ENCODE peak calls at places on chromosomes 2 and 18, in ten cellular contexts. One of them, this sample, is unnamed.

GRCh38 chr2:49035477-49035876 is 118.8 kb downstream of the FSHR start:
- DNase-seq in activated B cell treated with CpG ODN at 0.5 μM for 24 hours: no peak
- DNase-seq in AG04450: no peak
- DNase-seq in endodermal cell: no peak
- DNase-seq in thyroid gland: no peak
- DNase-seq in fibroblast of mammary gland: no peak
- DNase-seq in tibial artery: no peak
- DNase-seq in OCI-LY7: no peak
- DNase-seq in astrocyte of the cerebellum: no peak
- DNase-seq in body of pancreas: no peak
- DNase-seq in this sample: no peak

GRCh38 chr2:42999391-42999811 is 207.0 kb upstream of the HAAO start:
- DNase-seq in body of pancreas: no peak
- DNase-seq in astrocyte of the cerebellum: no peak
- DNase-seq in fibroblast of mammary gland: no peak
- DNase-seq in tibial artery: peak
- DNase-seq in activated B cell treated with CpG ODN at 0.5 μM for 24 hours: no peak
- DNase-seq in AG04450: no peak
- DNase-seq in OCI-LY7: no peak
- DNase-seq in thyroid gland: no peak
- DNase-seq in endodermal cell: peak
- DNase-seq in this sample: no peak

GRCh38 chr2:109143214-109144187 is 14.5 kb downstream of the SH3RF3 start:
- DNase-seq in endodermal cell: no peak
- DNase-seq in thyroid gland: no peak
- DNase-seq in AG04450: no peak
- DNase-seq in tibial artery: peak
- DNase-seq in fibroblast of mammary gland: no peak
- DNase-seq in activated B cell treated with CpG ODN at 0.5 μM for 24 hours: no peak
- DNase-seq in astrocyte of the cerebellum: no peak
- DNase-seq in OCI-LY7: no peak
- DNase-seq in body of pancreas: no peak
- DNase-seq in this sample: no peak

GRCh38 chr2:2102870-2103269 is 228.2 kb downstream of the MYT1L start:
- DNase-seq in astrocyte of the cerebellum: no peak
- DNase-seq in body of pancreas: no peak
- DNase-seq in tibial artery: no peak
- DNase-seq in activated B cell treated with CpG ODN at 0.5 μM for 24 hours: no peak
- DNase-seq in fibroblast of mammary gland: no peak
- DNase-seq in OCI-LY7: no peak
- DNase-seq in endodermal cell: no peak
- DNase-seq in AG04450: no peak
- DNase-seq in thyroid gland: peak
- DNase-seq in this sample: no peak

GRCh38 chr2:63001576-63001975 is 49.1 kb upstream of the OTX1 start:
- DNase-seq in endodermal cell: no peak
- DNase-seq in body of pancreas: no peak
- DNase-seq in OCI-LY7: no peak
- DNase-seq in thyroid gland: no peak
- DNase-seq in fibroblast of mammary gland: no peak
- DNase-seq in astrocyte of the cerebellum: no peak
- DNase-seq in AG04450: no peak
- DNase-seq in tibial artery: no peak
- DNase-seq in activated B cell treated with CpG ODN at 0.5 μM for 24 hours: no peak
- DNase-seq in this sample: no peak

GRCh38 chr2:239882335-239882734 is 142.8 kb downstream of the NDUFA10 start:
- DNase-seq in astrocyte of the cerebellum: no peak
- DNase-seq in activated B cell treated with CpG ODN at 0.5 μM for 24 hours: no peak
- DNase-seq in fibroblast of mammary gland: peak
- DNase-seq in endodermal cell: peak
- DNase-seq in OCI-LY7: peak
- DNase-seq in body of pancreas: peak
- DNase-seq in tibial artery: peak
- DNase-seq in AG04450: no peak
- DNase-seq in thyroid gland: peak
- DNase-seq in this sample: peak

GRCh38 chr2:156437272-156437671 is 1.1 kb downstream of the GPD2 start:
- DNase-seq in astrocyte of the cerebellum: no peak
- DNase-seq in endodermal cell: no peak
- DNase-seq in AG04450: no peak
- DNase-seq in fibroblast of mammary gland: peak
- DNase-seq in activated B cell treated with CpG ODN at 0.5 μM for 24 hours: no peak
- DNase-seq in OCI-LY7: no peak
- DNase-seq in thyroid gland: peak
- DNase-seq in tibial artery: peak
- DNase-seq in body of pancreas: peak
- DNase-seq in this sample: no peak

GRCh38 chr2:197113221-197113831 is 186.8 kb upstream of the PGAP1 start:
- DNase-seq in activated B cell treated with CpG ODN at 0.5 μM for 24 hours: no peak
- DNase-seq in body of pancreas: no peak
- DNase-seq in tibial artery: no peak
- DNase-seq in fibroblast of mammary gland: peak
- DNase-seq in OCI-LY7: peak
- DNase-seq in AG04450: no peak
- DNase-seq in astrocyte of the cerebellum: no peak
- DNase-seq in thyroid gland: no peak
- DNase-seq in endodermal cell: no peak
- DNase-seq in this sample: no peak

GRCh38 chr2:23107341-23107941 is 277.5 kb upstream of the KLHL29 start:
- DNase-seq in fibroblast of mammary gland: no peak
- DNase-seq in thyroid gland: no peak
- DNase-seq in endodermal cell: no peak
- DNase-seq in activated B cell treated with CpG ODN at 0.5 μM for 24 hours: no peak
- DNase-seq in tibial artery: no peak
- DNase-seq in OCI-LY7: no peak
- DNase-seq in astrocyte of the cerebellum: no peak
- DNase-seq in AG04450: no peak
- DNase-seq in body of pancreas: no peak
- DNase-seq in this sample: no peak

GRCh38 chr18:80171190-80171872 is 62.3 kb downstream of the ADNP2 start:
- DNase-seq in tibial artery: no peak
- DNase-seq in AG04450: peak
- DNase-seq in fibroblast of mammary gland: peak
- DNase-seq in astrocyte of the cerebellum: no peak
- DNase-seq in activated B cell treated with CpG ODN at 0.5 μM for 24 hours: no peak
- DNase-seq in body of pancreas: peak
- DNase-seq in thyroid gland: peak
- DNase-seq in OCI-LY7: no peak
- DNase-seq in endodermal cell: peak
- DNase-seq in this sample: no peak

GRCh38 chr2:12538300-12538699 is 178.4 kb upstream of the TRIB2 start:
- DNase-seq in tibial artery: no peak
- DNase-seq in OCI-LY7: no peak
- DNase-seq in thyroid gland: no peak
- DNase-seq in activated B cell treated with CpG ODN at 0.5 μM for 24 hours: no peak
- DNase-seq in astrocyte of the cerebellum: no peak
- DNase-seq in endodermal cell: no peak
- DNase-seq in fibroblast of mammary gland: no peak
- DNase-seq in AG04450: no peak
- DNase-seq in body of pancreas: no peak
- DNase-seq in this sample: no peak

DNA sequence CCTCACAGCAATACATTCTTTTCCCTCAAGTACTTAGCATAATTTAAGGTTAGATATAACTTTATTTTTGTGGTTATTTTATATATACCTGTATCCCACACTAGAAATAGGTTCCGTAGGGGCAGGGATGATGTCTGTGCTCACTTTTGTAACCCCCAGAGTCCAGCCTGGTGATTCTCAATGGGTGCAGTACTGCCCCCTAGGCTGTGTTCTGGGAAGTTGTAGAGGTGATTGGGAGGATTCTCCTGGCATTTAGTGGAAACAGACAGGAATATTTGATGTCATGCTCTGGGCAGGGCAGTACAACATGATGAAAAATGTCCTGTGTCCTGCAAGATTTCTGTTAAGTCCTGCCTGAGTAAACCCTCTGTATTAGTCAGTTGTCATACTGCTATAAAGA is 333.3 kb downstream of the PLCL1 start:
- DNase-seq in endodermal cell: peak
- DNase-seq in fibroblast of mammary gland: no peak
- DNase-seq in tibial artery: no peak
- DNase-seq in AG04450: no peak
- DNase-seq in body of pancreas: no peak
- DNase-seq in astrocyte of the cerebellum: no peak
- DNase-seq in activated B cell treated with CpG ODN at 0.5 μM for 24 hours: no peak
- DNase-seq in thyroid gland: no peak
- DNase-seq in OCI-LY7: no peak
- DNase-seq in this sample: no peak
- TF ChIP-seq CTCF in endodermal cell: peak
- TF ChIP-seq CTCF in fibroblast of mammary gland: no peak
- TF ChIP-seq CTCF in tibial artery: no peak
- TF ChIP-seq CTCF in AG04450: no peak
- TF ChIP-seq CTCF in body of pancreas: no peak
- TF ChIP-seq CTCF in astrocyte of the cerebellum: no peak
- TF ChIP-seq CTCF in activated B cell treated with CpG ODN at 0.5 μM for 24 hours: no peak
- TF ChIP-seq CTCF in thyroid gland: no peak
- TF ChIP-seq CTCF in OCI-LY7: peak
- TF ChIP-seq CTCF in this sample: peak

GRCh38 chr18:58232674-58233073 is 188.6 kb downstream of the NEDD4L start:
- DNase-seq in thyroid gland: no peak
- DNase-seq in OCI-LY7: no peak
- DNase-seq in fibroblast of mammary gland: no peak
- DNase-seq in AG04450: no peak
- DNase-seq in endodermal cell: no peak
- DNase-seq in activated B cell treated with CpG ODN at 0.5 μM for 24 hours: no peak
- DNase-seq in body of pancreas: no peak
- DNase-seq in tibial artery: no peak
- DNase-seq in astrocyte of the cerebellum: no peak
- DNase-seq in this sample: no peak

GRCh38 chr18:58229162-58229561 is 185.1 kb downstream of the NEDD4L start:
- DNase-seq in body of pancreas: no peak
- DNase-seq in AG04450: no peak
- DNase-seq in activated B cell treated with CpG ODN at 0.5 μM for 24 hours: no peak
- DNase-seq in OCI-LY7: no peak
- DNase-seq in fibroblast of mammary gland: no peak
- DNase-seq in thyroid gland: no peak
- DNase-seq in astrocyte of the cerebellum: no peak
- DNase-seq in tibial artery: no peak
- DNase-seq in endodermal cell: no peak
- DNase-seq in this sample: no peak

GRCh38 chr18:58230438-58231179 is 186.6 kb downstream of the NEDD4L start:
- DNase-seq in astrocyte of the cerebellum: no peak
- DNase-seq in activated B cell treated with CpG ODN at 0.5 μM for 24 hours: no peak
- DNase-seq in AG04450: no peak
- DNase-seq in OCI-LY7: no peak
- DNase-seq in body of pancreas: peak
- DNase-seq in thyroid gland: no peak
- DNase-seq in tibial artery: no peak
- DNase-seq in endodermal cell: no peak
- DNase-seq in fibroblast of mammary gland: peak
- DNase-seq in this sample: no peak

GRCh38 chr18:58234359-58234741 is 190.3 kb downstream of the NEDD4L start:
- DNase-seq in activated B cell treated with CpG ODN at 0.5 μM for 24 hours: no peak
- DNase-seq in astrocyte of the cerebellum: no peak
- DNase-seq in tibial artery: no peak
- DNase-seq in thyroid gland: no peak
- DNase-seq in AG04450: no peak
- DNase-seq in OCI-LY7: no peak
- DNase-seq in endodermal cell: no peak
- DNase-seq in fibroblast of mammary gland: no peak
- DNase-seq in body of pancreas: no peak
- DNase-seq in this sample: no peak

GRCh38 chr18:58231930-58232329 is 187.9 kb downstream of the NEDD4L start:
- DNase-seq in body of pancreas: peak
- DNase-seq in thyroid gland: peak
- DNase-seq in activated B cell treated with CpG ODN at 0.5 μM for 24 hours: no peak
- DNase-seq in fibroblast of mammary gland: peak
- DNase-seq in AG04450: no peak
- DNase-seq in tibial artery: no peak
- DNase-seq in OCI-LY7: no peak
- DNase-seq in endodermal cell: no peak
- DNase-seq in astrocyte of the cerebellum: no peak
- DNase-seq in this sample: no peak
- TF ChIP-seq CTCF in body of pancreas: peak
- TF ChIP-seq CTCF in thyroid gland: peak
- TF ChIP-seq CTCF in activated B cell treated with CpG ODN at 0.5 μM for 24 hours: no peak
- TF ChIP-seq CTCF in fibroblast of mammary gland: peak
- TF ChIP-seq CTCF in AG04450: peak
- TF ChIP-seq CTCF in tibial artery: no peak
- TF ChIP-seq CTCF in OCI-LY7: peak
- TF ChIP-seq CTCF in endodermal cell: peak
- TF ChIP-seq CTCF in astrocyte of the cerebellum: peak
- TF ChIP-seq CTCF in this sample: peak

GRCh38 chr2:67341012-67341318 is 56.2 kb upstream of the ETAA1 start:
- DNase-seq in tibial artery: no peak
- DNase-seq in thyroid gland: no peak
- DNase-seq in astrocyte of the cerebellum: no peak
- DNase-seq in OCI-LY7: no peak
- DNase-seq in fibroblast of mammary gland: no peak
- DNase-seq in AG04450: no peak
- DNase-seq in body of pancreas: no peak
- DNase-seq in endodermal cell: no peak
- DNase-seq in activated B cell treated with CpG ODN at 0.5 μM for 24 hours: no peak
- DNase-seq in this sample: no peak

GRCh38 chr2:67338601-67339233 is 58.4 kb upstream of the ETAA1 start:
- DNase-seq in body of pancreas: no peak
- DNase-seq in endodermal cell: no peak
- DNase-seq in fibroblast of mammary gland: no peak
- DNase-seq in astrocyte of the cerebellum: no peak
- DNase-seq in thyroid gland: no peak
- DNase-seq in OCI-LY7: no peak
- DNase-seq in AG04450: no peak
- DNase-seq in tibial artery: no peak
- DNase-seq in activated B cell treated with CpG ODN at 0.5 μM for 24 hours: no peak
- DNase-seq in this sample: no peak

GRCh38 chr2:67341336-67341735 is 55.8 kb upstream of the ETAA1 start:
- DNase-seq in fibroblast of mammary gland: no peak
- DNase-seq in activated B cell treated with CpG ODN at 0.5 μM for 24 hours: no peak
- DNase-seq in endodermal cell: no peak
- DNase-seq in thyroid gland: no peak
- DNase-seq in body of pancreas: no peak
- DNase-seq in tibial artery: no peak
- DNase-seq in OCI-LY7: no peak
- DNase-seq in astrocyte of the cerebellum: no peak
- DNase-seq in AG04450: no peak
- DNase-seq in this sample: no peak

GRCh38 chr2:67339234-67339885 is 57.8 kb upstream of the ETAA1 start:
- DNase-seq in activated B cell treated with CpG ODN at 0.5 μM for 24 hours: no peak
- DNase-seq in astrocyte of the cerebellum: no peak
- DNase-seq in body of pancreas: no peak
- DNase-seq in tibial artery: no peak
- DNase-seq in AG04450: no peak
- DNase-seq in thyroid gland: no peak
- DNase-seq in endodermal cell: no peak
- DNase-seq in fibroblast of mammary gland: no peak
- DNase-seq in OCI-LY7: no peak
- DNase-seq in this sample: no peak

GRCh38 chr2:67340118-67341011 is 56.8 kb upstream of the ETAA1 start:
- DNase-seq in AG04450: no peak
- DNase-seq in endodermal cell: no peak
- DNase-seq in body of pancreas: no peak
- DNase-seq in thyroid gland: no peak
- DNase-seq in tibial artery: no peak
- DNase-seq in OCI-LY7: no peak
- DNase-seq in astrocyte of the cerebellum: no peak
- DNase-seq in activated B cell treated with CpG ODN at 0.5 μM for 24 hours: no peak
- DNase-seq in fibroblast of mammary gland: no peak
- DNase-seq in this sample: no peak
- TF ChIP-seq CTCF in AG04450: no peak
- TF ChIP-seq CTCF in endodermal cell: no peak
- TF ChIP-seq CTCF in body of pancreas: no peak
- TF ChIP-seq CTCF in thyroid gland: no peak
- TF ChIP-seq CTCF in tibial artery: no peak
- TF ChIP-seq CTCF in OCI-LY7: no peak
- TF ChIP-seq CTCF in astrocyte of the cerebellum: no peak
- TF ChIP-seq CTCF in activated B cell treated with CpG ODN at 0.5 μM for 24 hours: no peak
- TF ChIP-seq CTCF in fibroblast of mammary gland: no peak
- TF ChIP-seq CTCF in this sample: no peak

GRCh38 chr18:56538756-56539155 is 99.6 kb downstream of the TXNL1 start:
- DNase-seq in tibial artery: no peak
- DNase-seq in OCI-LY7: no peak
- DNase-seq in AG04450: no peak
- DNase-seq in fibroblast of mammary gland: peak
- DNase-seq in endodermal cell: no peak
- DNase-seq in activated B cell treated with CpG ODN at 0.5 μM for 24 hours: no peak
- DNase-seq in astrocyte of the cerebellum: no peak
- DNase-seq in thyroid gland: no peak
- DNase-seq in body of pancreas: no peak
- DNase-seq in this sample: no peak
- TF ChIP-seq CTCF in tibial artery: no peak
- TF ChIP-seq CTCF in OCI-LY7: no peak
- TF ChIP-seq CTCF in AG04450: no peak
- TF ChIP-seq CTCF in fibroblast of mammary gland: no peak
- TF ChIP-seq CTCF in endodermal cell: no peak
- TF ChIP-seq CTCF in activated B cell treated with CpG ODN at 0.5 μM for 24 hours: no peak
- TF ChIP-seq CTCF in astrocyte of the cerebellum: no peak
- TF ChIP-seq CTCF in thyroid gland: no peak
- TF ChIP-seq CTCF in body of pancreas: no peak
- TF ChIP-seq CTCF in this sample: no peak